ENCODE peak calls at places on chromosomes 7 and 10, in nine cellular contexts. G is suprapubic skin, J is cardiac muscle cell, I is left lung, H is transverse colon, B is tibial artery, F is right lobe of liver, D is mammary epithelial cell, M is neural progenitor cell. R is an unnamed sample.

GRCh38 chr7:68288099-68288498 is 1291.5 kb downstream of the TYW1 start:
- DNase-seq in G (no peak), J (no peak), I (no peak), H (no peak), B (no peak), F (no peak), D (no peak), M (no peak), R (no peak)

GRCh38 chr10:132293416-132294195 is 14.1 kb downstream of the STK32C start:
- DNase-seq in G (no peak), J (no peak), I (peak), H (peak), B (peak), F (peak), D (no peak), M (peak), R (peak)

GRCh38 chr10:1048349-1048731 is 579 bp downstream of the IDI1 start:
- DNase-seq in G (no peak), J (no peak), I (no peak), H (peak), B (peak), F (peak), D (no peak), M (no peak), R (no peak)

GRCh38 chr7:111760043-111760442 is 197.8 kb upstream of the IMMP2L start:
- DNase-seq in G (no peak), J (no peak), I (no peak), H (no peak), B (no peak), F (no peak), D (no peak), M (no peak), R (no peak)

GRCh38 chr7:91089382-91089963 is 174.8 kb upstream of the FZD1 start:
- DNase-seq in G (no peak), J (peak), I (no peak), H (no peak), B (no peak), F (no peak), D (peak), M (peak), R (no peak)

GRCh38 chr10:31914370-31914769 is 14.3 kb downstream of the ARHGAP12 start:
- DNase-seq in G (no peak), J (no peak), I (no peak), H (no peak), B (no peak), F (no peak), D (no peak), M (no peak), R (no peak)

GRCh38 chr10:94916423-94916822 is 22.0 kb upstream of the CYP2C9 start:
- DNase-seq in G (no peak), J (no peak), I (no peak), H (no peak), B (no peak), F (no peak), D (no peak), M (no peak), R (no peak)

GRCh38 chr10:100718197-100718742 is 27.1 kb upstream of the PAX2 start:
- DNase-seq in G (no peak), J (no peak), I (no peak), H (no peak), B (no peak), F (no peak), D (no peak), M (no peak), R (no peak)

GRCh38 chr10:106740-107139 is 28.5 kb upstream of the ZMYND11 start:
- DNase-seq in G (no peak), J (no peak), I (no peak), H (no peak), B (no peak), F (no peak), D (no peak), M (no peak), R (no peak)

GRCh38 chr10:14593806-14594205 is 180.9 kb downstream of the FAM107B start:
- DNase-seq in G (no peak), J (no peak), I (no peak), H (no peak), B (no peak), F (no peak), D (no peak), M (no peak), R (no peak)

GRCh38 chr10:97336942-97337719 is 2.6 kb upstream of the FRAT2 start:
- DNase-seq in G (no peak), J (no peak), I (no peak), H (peak), B (no peak), F (no peak), D (peak), M (peak), R (no peak)

GRCh38 chr10:97866524-97867219 is 17.0 kb downstream of the GOLGA7B start:
- DNase-seq in G (no peak), J (no peak), I (no peak), H (no peak), B (no peak), F (no peak), D (no peak), M (peak), R (no peak)

GRCh38 chr7:77727936-77728701 is 31.9 kb downstream of the RSBN1L start:
- DNase-seq in G (no peak), J (peak), I (no peak), H (no peak), B (no peak), F (no peak), D (no peak), M (peak), R (peak)

DNA sequence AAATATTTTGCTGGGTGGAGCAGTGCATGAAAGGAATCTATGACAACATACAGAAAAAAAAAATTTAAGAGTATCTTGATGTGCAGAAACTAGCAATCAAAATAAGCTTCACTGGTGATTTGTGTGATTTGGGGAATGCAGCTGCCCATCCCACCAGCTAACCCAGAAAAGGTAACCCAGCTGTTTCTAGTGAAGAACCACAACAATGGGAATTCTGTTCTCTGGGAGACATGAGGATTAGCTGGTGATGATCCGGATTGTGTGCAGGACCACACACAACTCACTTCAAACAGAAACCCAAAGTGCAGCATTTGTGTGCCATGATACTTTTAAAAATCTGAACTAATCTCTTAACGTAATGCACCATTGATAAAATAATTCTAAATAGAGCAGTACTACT is 375.4 kb downstream of the SEMA3D start:
- DNase-seq in G (no peak), J (no peak), I (no peak), H (no peak), B (no peak), F (no peak), D (peak), M (peak), R (no peak)
- H3K4me3 ChIP-seq in G (no peak), J (no peak), I (no peak), H (no peak), B (no peak), F (no peak), D (no peak), M (no peak), R (no peak)

GRCh38 chr7:131745645-131746248 is 189.3 kb upstream of the PODXL start:
- DNase-seq in G (no peak), J (peak), I (no peak), H (no peak), B (no peak), F (no peak), D (peak), M (peak), R (no peak)

DNA sequence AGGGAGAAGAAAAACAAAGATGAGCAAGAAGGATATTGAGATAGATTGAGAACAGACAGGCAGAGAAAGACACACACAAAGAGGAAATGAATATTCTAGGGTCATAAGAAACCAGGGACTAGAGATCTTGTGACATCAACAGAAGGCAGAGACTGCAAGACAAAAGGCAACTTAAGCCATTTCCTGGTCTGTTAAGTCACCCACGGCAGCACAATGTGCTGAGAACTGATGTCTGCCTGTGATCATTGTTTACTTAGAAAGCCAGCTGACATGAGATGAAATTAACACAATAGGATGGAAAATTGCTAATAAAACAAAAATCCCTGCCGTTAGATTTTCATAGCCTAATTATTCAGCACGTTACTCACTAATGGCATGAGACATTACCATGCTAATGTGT is 191.2 kb upstream of the PODXL start:
- DNase-seq in G (no peak), J (no peak), I (no peak), H (no peak), B (no peak), F (no peak), D (no peak), M (peak), R (no peak)
- H3K27ac ChIP-seq in G (no peak), J (no peak), I (no peak), H (no peak), B (no peak), F (no peak), D (no peak), M (no peak), R (no peak)

DNA sequence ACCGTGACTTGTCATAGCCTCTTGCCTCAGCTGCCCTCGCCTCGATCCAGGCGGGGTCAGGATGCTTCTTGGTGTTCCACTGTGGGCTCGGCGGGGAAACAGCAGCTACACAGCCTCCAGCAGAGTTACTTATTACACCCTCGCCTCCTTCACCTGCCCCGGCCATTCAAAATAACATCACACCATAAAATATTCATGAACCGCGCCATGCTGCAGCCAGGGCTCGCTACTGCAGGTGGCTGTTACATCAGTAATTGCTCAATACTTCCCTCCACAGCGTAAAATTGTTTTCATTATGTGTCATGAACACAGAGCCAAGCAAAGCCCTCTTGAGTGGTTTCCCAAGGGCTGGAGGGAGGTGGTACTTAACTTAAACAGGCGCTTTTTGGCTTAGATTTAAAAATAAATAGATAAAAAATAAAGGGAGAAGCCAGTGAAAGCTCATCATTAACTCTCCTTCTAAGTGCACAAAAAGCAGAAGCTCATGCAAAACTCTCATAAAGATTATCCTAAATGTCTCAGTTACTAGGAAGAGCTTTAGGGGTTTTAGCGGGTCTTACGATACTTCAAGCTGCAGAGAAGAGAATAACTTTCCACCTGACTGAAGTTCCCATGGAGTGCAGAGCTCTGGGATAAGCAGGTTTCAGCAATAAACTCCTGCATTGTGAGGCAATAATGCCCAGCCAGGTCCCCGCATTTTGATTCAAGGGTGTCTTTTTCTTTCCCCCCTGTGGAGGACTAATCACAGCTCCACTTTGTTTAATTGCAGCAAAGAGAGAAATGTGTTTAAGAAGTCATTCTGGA is 241.7 kb upstream of the SP8 start:
- DNase-seq in G (no peak), J (no peak), I (peak), H (peak), B (peak), F (no peak), D (peak), M (peak), R (no peak)
- TF ChIP-seq CTCF in G (no peak), J (no peak), I (no peak), H (peak), B (no peak), F (no peak), D (peak), M (no peak), R (no peak)

GRCh38 chr7:131242123-131242650 is 85.5 kb upstream of the MKLN1 start:
- DNase-seq in G (no peak), J (no peak), I (no peak), H (no peak), B (peak), F (no peak), D (no peak), M (no peak), R (no peak)
- H3K4me3 ChIP-seq in G (no peak), J (no peak), I (no peak), H (no peak), B (no peak), F (no peak), D (no peak), M (no peak), R (no peak)